ENCODE peak calls at places on chromosome 13, in ten cellular contexts. One of them, this sample, is unnamed.
A peak's percentile ranks its signal among the peaks of the same experiment; 100 is the strongest.

GRCh38 chr13:101144808-101145419 is 271.4 kb downstream of the NALCN start:
- DNase-seq in AG20443: peak; percentile 31
- DNase-seq in NCI-H748 treated with DMSO at 0.1 percent for 48 hours: peak; percentile 68
- DNase-seq in NCI-H2171: peak; percentile 48
- DNase-seq in GM23338: peak; percentile 78
- DNase-seq in neural crest cell: no peak
- DNase-seq in foreskin fibroblast: peak; percentile 79
- DNase-seq in hepatocyte: peak; percentile 83
- DNase-seq in NCI-H510A: peak; percentile 5
- DNase-seq in EL: peak; percentile 55
- DNase-seq in this sample: no peak

GRCh38 chr13:102768914-102769313 is 4.7 kb downstream of the TEX30 start:
- DNase-seq in neural crest cell: no peak
- DNase-seq in foreskin fibroblast: no peak
- DNase-seq in GM23338: no peak
- DNase-seq in NCI-H748 treated with DMSO at 0.1 percent for 48 hours: no peak
- DNase-seq in hepatocyte: no peak
- DNase-seq in NCI-H2171: no peak
- DNase-seq in EL: no peak
- DNase-seq in AG20443: no peak
- DNase-seq in NCI-H510A: no peak
- DNase-seq in this sample: no peak

GRCh38 chr13:27826379-27827353 is 34.4 kb downstream of the GSX1 start:
- DNase-seq in NCI-H510A: peak; percentile 32
- DNase-seq in AG20443: peak; percentile 92
- DNase-seq in foreskin fibroblast: peak; percentile 90
- DNase-seq in NCI-H2171: peak; percentile 36
- DNase-seq in hepatocyte: peak; percentile 92
- DNase-seq in EL: peak; percentile 76
- DNase-seq in NCI-H748 treated with DMSO at 0.1 percent for 48 hours: peak; percentile 97
- DNase-seq in neural crest cell: peak; percentile 92
- DNase-seq in GM23338: peak; percentile 93
- DNase-seq in this sample: peak; percentile 80

GRCh38 chr13:103287659-103288058 is 221.4 kb upstream of the SLC10A2 start:
- DNase-seq in neural crest cell: no peak
- DNase-seq in foreskin fibroblast: no peak
- DNase-seq in EL: no peak
- DNase-seq in GM23338: no peak
- DNase-seq in NCI-H748 treated with DMSO at 0.1 percent for 48 hours: no peak
- DNase-seq in NCI-H2171: no peak
- DNase-seq in hepatocyte: no peak
- DNase-seq in NCI-H510A: no peak
- DNase-seq in AG20443: no peak
- DNase-seq in this sample: no peak

GRCh38 chr13:114222461-114222968 is 12.2 kb upstream of the CDC16 start:
- DNase-seq in NCI-H2171: no peak
- DNase-seq in neural crest cell: no peak
- DNase-seq in hepatocyte: no peak
- DNase-seq in NCI-H510A: peak; percentile 34
- DNase-seq in GM23338: no peak
- DNase-seq in EL: no peak
- DNase-seq in AG20443: no peak
- DNase-seq in foreskin fibroblast: no peak
- DNase-seq in NCI-H748 treated with DMSO at 0.1 percent for 48 hours: no peak
- DNase-seq in this sample: no peak

GRCh38 chr13:30907167-30907761 is 1.2 kb downstream of the MEDAG start:
- DNase-seq in foreskin fibroblast: peak; percentile 57
- DNase-seq in GM23338: no peak
- DNase-seq in EL: peak; percentile 70
- DNase-seq in NCI-H510A: no peak
- DNase-seq in hepatocyte: peak; percentile 54
- DNase-seq in NCI-H2171: no peak
- DNase-seq in neural crest cell: no peak
- DNase-seq in NCI-H748 treated with DMSO at 0.1 percent for 48 hours: no peak
- DNase-seq in AG20443: peak; percentile 25
- DNase-seq in this sample: peak; percentile 84

GRCh38 chr13:98846521-98846920 is 94.0 kb upstream of the SLC15A1 start:
- DNase-seq in AG20443: no peak
- DNase-seq in GM23338: no peak
- DNase-seq in NCI-H2171: no peak
- DNase-seq in NCI-H510A: no peak
- DNase-seq in foreskin fibroblast: no peak
- DNase-seq in neural crest cell: no peak
- DNase-seq in EL: no peak
- DNase-seq in NCI-H748 treated with DMSO at 0.1 percent for 48 hours: no peak
- DNase-seq in hepatocyte: no peak
- DNase-seq in this sample: no peak

GRCh38 chr13:37797606-37798005 is 72.0 kb downstream of the TRPC4 start:
- DNase-seq in AG20443: no peak
- DNase-seq in EL: no peak
- DNase-seq in NCI-H748 treated with DMSO at 0.1 percent for 48 hours: no peak
- DNase-seq in hepatocyte: no peak
- DNase-seq in foreskin fibroblast: no peak
- DNase-seq in NCI-H510A: no peak
- DNase-seq in neural crest cell: no peak
- DNase-seq in NCI-H2171: no peak
- DNase-seq in GM23338: no peak
- DNase-seq in this sample: no peak

GRCh38 chr13:101150998-101151397 is 265.3 kb downstream of the NALCN start:
- DNase-seq in NCI-H2171: peak; percentile 43
- DNase-seq in GM23338: no peak
- DNase-seq in EL: peak; percentile 13
- DNase-seq in AG20443: peak; percentile 65
- DNase-seq in NCI-H748 treated with DMSO at 0.1 percent for 48 hours: no peak
- DNase-seq in hepatocyte: peak; percentile 12
- DNase-seq in neural crest cell: no peak
- DNase-seq in NCI-H510A: no peak
- DNase-seq in foreskin fibroblast: peak; percentile 71
- DNase-seq in this sample: peak; percentile 8

GRCh38 chr13:73146705-73147104 is 87.9 kb downstream of the KLF5 start:
- DNase-seq in EL: peak; percentile 59
- DNase-seq in NCI-H748 treated with DMSO at 0.1 percent for 48 hours: no peak
- DNase-seq in NCI-H510A: no peak
- DNase-seq in neural crest cell: no peak
- DNase-seq in GM23338: no peak
- DNase-seq in hepatocyte: no peak
- DNase-seq in AG20443: no peak
- DNase-seq in NCI-H2171: no peak
- DNase-seq in foreskin fibroblast: no peak
- DNase-seq in this sample: no peak